ENCODE peak calls at places on chromosomes 3 and 15, in eight cellular contexts. D is activated naive CD4-positive, alpha-beta T cell; G is RPMI8226; W is NCI-H1930; H is A549; V is NCI-H1105 treated with DMSO at 0.1 percent for 48 hours; R is CD8-positive, alpha-beta T cell; M is GM12865. P is an unnamed sample.

GRCh38 chr3:159929181-159929893 is 59.3 kb upstream of the IL12A start:
- DNase-seq in R (no peak), W (no peak), D (no peak), M (peak; percentile 63), V (no peak), G (peak; percentile 24), H (peak; percentile 66), P (peak; percentile 81)

GRCh38 chr3:144636833-144637232 is 665.2 kb downstream of the DIPK2A start:
- DNase-seq in R (no peak), M (peak; percentile 21), G (no peak), D (no peak), V (no peak), W (no peak), H (peak; percentile 40), P (no peak)

GRCh38 chr15:74839526-74840395 is 3.2 kb downstream of the ULK3 start:
- DNase-seq in G (no peak), W (no peak), D (no peak), R (no peak), V (no peak), H (no peak), M (no peak), P (no peak)

GRCh38 chr15:100733088-100733487 is 130.7 kb downstream of the ASB7 start:
- DNase-seq in G (no peak), D (no peak), W (no peak), R (no peak), V (no peak), M (no peak), H (peak; percentile 36), P (no peak)

GRCh38 chr15:81155375-81156218 is 21.5 kb downstream of the CFAP161 start:
- DNase-seq in W (no peak), V (no peak), G (peak; percentile 71), R (no peak), H (peak; percentile 69), M (peak; percentile 62), D (no peak), P (peak; percentile 25)

GRCh38 chr15:99958426-99959097 is 225.3 kb upstream of the LYSMD4 start:
- DNase-seq in W (no peak), D (no peak), V (no peak), M (no peak), H (no peak), G (no peak), R (no peak), P (no peak)

GRCh38 chr3:2823437-2824211 is 286.6 kb downstream of the IL5RA start:
- DNase-seq in G (no peak), M (no peak), R (no peak), H (no peak), W (no peak), V (no peak), D (no peak), P (peak; percentile 63)

GRCh38 chr3:197793246-197793645 is 2.2 kb downstream of the LRCH3 start:
- DNase-seq in D (no peak), R (no peak), G (no peak), M (peak; percentile 77), W (no peak), V (no peak), H (no peak), P (peak; percentile 33)

GRCh38 chr3:155701882-155702465 is 42.9 kb downstream of the PLCH1 start:
- DNase-seq in M (peak; percentile 46), H (peak; percentile 63), W (peak; percentile 11), V (peak; percentile 80), G (peak; percentile 82), R (no peak), D (no peak), P (peak; percentile 6)

GRCh38 chr15:33132722-33133345 is 61.7 kb downstream of the FMN1 start:
- DNase-seq in D (no peak), R (no peak), H (peak; percentile 74), M (peak; percentile 31), W (peak; percentile 1), G (peak; percentile 42), V (peak; percentile 47), P (peak; percentile 70)

GRCh38 chr3:28286595-28286994 is 45.2 kb downstream of the CMC1 start:
- DNase-seq in V (peak; percentile 32), D (no peak), W (no peak), M (peak; percentile 37), G (peak; percentile 20), R (no peak), H (peak; percentile 51), P (no peak)

GRCh38 chr15:87739866-87740265 is 516.7 kb downstream of the NTRK3 start:
- DNase-seq in M (no peak), W (no peak), D (no peak), H (no peak), R (no peak), G (no peak), V (no peak), P (no peak)

GRCh38 chr3:61093364-61093763 is 157.9 kb downstream of the FHIT start:
- DNase-seq in D (no peak), M (no peak), G (no peak), V (no peak), R (no peak), H (no peak), W (no peak), P (no peak)

GRCh38 chr3:43286886-43287301 is 554 bp downstream of the SNRK start:
- DNase-seq in W (no peak), M (peak; percentile 18), V (peak; percentile 2), D (no peak), G (peak; percentile 55), R (no peak), H (peak; percentile 8), P (peak; percentile 6)

GRCh38 chr3:120487079-120487693 is 36.4 kb upstream of the FSTL1 start:
- DNase-seq in M (no peak), R (no peak), G (no peak), V (no peak), H (no peak), W (no peak), D (no peak), P (no peak)

GRCh38 chr3:172709776-172710708 is 825 bp downstream of the NCEH1 start:
- DNase-seq in G (peak; percentile 31), D (no peak), H (no peak), W (no peak), V (peak; percentile 52), M (peak; percentile 15), R (no peak), P (peak; percentile 37)

GRCh38 chr3:180362081-180362480 is 239.9 kb upstream of the TTC14 start:
- DNase-seq in D (no peak), G (no peak), V (peak; percentile 77), H (no peak), R (no peak), M (no peak), W (no peak), P (no peak)

GRCh38 chr3:32297366-32297765 is 58.9 kb downstream of the CMTM8 start:
- DNase-seq in D (peak; percentile 26), R (peak; percentile 18), V (no peak), W (no peak), M (no peak), G (no peak), H (no peak), P (no peak)

GRCh38 chr15:40960926-40961325 is 7.7 kb downstream of the CHAC1 start:
- DNase-seq in M (no peak), H (peak; percentile 39), R (no peak), W (no peak), D (no peak), G (no peak), V (no peak), P (no peak)

GRCh38 chr3:62873672-62874397 is 1.4 kb downstream of the CADPS start:
- DNase-seq in R (no peak), G (peak; percentile 8), D (no peak), W (peak; percentile 68), H (peak; percentile 13), V (peak; percentile 76), M (peak; percentile 9), P (peak; percentile 42)

GRCh38 chr3:42443819-42444436 is 33.5 kb upstream of the LYZL4 start:
- DNase-seq in M (peak; percentile 78), V (peak; percentile 53), D (peak; percentile 75), W (no peak), G (peak; percentile 84), H (peak; percentile 60), R (peak; percentile 69), P (peak; percentile 83)

P was measured in Daoy.